ENCODE peak calls at places on chromosomes 7 and 10, in four cellular contexts. J is cardiac muscle cell; Z is CD8-positive, alpha-beta T cell; L is lung. G is an unnamed sample.

GRCh38 chr7:96179341-96179740 is 142.6 kb downstream of the SLC25A13 start:
- DNase-seq in J (no peak), Z (no peak), L (no peak), G (no peak)

GRCh38 chr10:88471909-88472308 is 111.2 kb downstream of the RNLS start:
- DNase-seq in J (no peak), Z (no peak), L (no peak), G (no peak)

GRCh38 chr10:15167411-15168295 is 840 bp downstream of the NMT2 start:
- DNase-seq in J (peak; percentile 83), Z (peak; percentile 48), L (peak; percentile 40), G (peak; percentile 32)

GRCh38 chr7:117800406-117800805 is 72.8 kb downstream of the CTTNBP2 start:
- DNase-seq in J (no peak), Z (no peak), L (no peak), G (no peak)

GRCh38 chr10:14601872-14602725 is 172.6 kb downstream of the FAM107B start:
- DNase-seq in J (no peak), Z (peak; percentile 80), L (peak; percentile 67), G (no peak)

GRCh38 chr7:38244516-38244915 is 28.9 kb downstream of the TARP start:
- DNase-seq in J (no peak), Z (no peak), L (no peak), G (no peak)

GRCh38 chr7:888081-889024 is 12.0 kb downstream of the GET4 start:
- DNase-seq in J (no peak), Z (no peak), L (no peak), G (no peak)

GRCh38 chr7:90595801-90596683 is at the start of gene CDK14:
- DNase-seq in J (peak; percentile 87), Z (peak; percentile 21), L (peak; percentile 77), G (peak; percentile 44)

GRCh38 chr7:115297651-115298050 is 375.8 kb downstream of the MDFIC start:
- DNase-seq in J (no peak), Z (no peak), L (peak; percentile 31), G (no peak)

GRCh38 chr7:2266911-2267310 is 24.9 kb downstream of the NUDT1 start:
- DNase-seq in J (no peak), Z (no peak), L (no peak), G (no peak)

GRCh38 chr7:23618241-23618640 is 21.1 kb downstream of the CCDC126 start:
- DNase-seq in J (no peak), Z (no peak), L (no peak), G (no peak)

GRCh38 chr7:104552102-104552501 is 223.7 kb downstream of the LHFPL3 start:
- DNase-seq in J (peak; percentile 85), Z (no peak), L (peak; percentile 38), G (no peak)

GRCh38 chr7:2301510-2301860 is 12.8 kb downstream of the SNX8 start:
- DNase-seq in J (no peak), Z (no peak), L (no peak), G (no peak)

GRCh38 chr7:135245826-135246825 is 12.5 kb downstream of the STRA8 start:
- DNase-seq in J (no peak), Z (no peak), L (no peak), G (no peak)

GRCh38 chr10:43177588-43177987 is 39.3 kb downstream of the CSGALNACT2 start:
- DNase-seq in J (no peak), Z (no peak), L (no peak), G (no peak)

GRCh38 chr7:116797611-116798010 is 64.8 kb upstream of the CAPZA2 start:
- DNase-seq in J (no peak), Z (no peak), L (no peak), G (no peak)

GRCh38 chr10:102468683-102469082 is 17.3 kb upstream of the C10orf95 start:
- DNase-seq in J (no peak), Z (no peak), L (no peak), G (no peak)

GRCh38 chr10:53023411-53023810 is 250.8 kb upstream of the MBL2 start:
- DNase-seq in J (no peak), Z (no peak), L (no peak), G (no peak)

GRCh38 chr10:44647877-44648542 is 263.1 kb upstream of the CXCL12 start:
- DNase-seq in J (no peak), Z (no peak), L (no peak), G (no peak)

GRCh38 chr7:40749877-40750276 is 615.1 kb downstream of the SUGCT start:
- DNase-seq in J (no peak), Z (no peak), L (no peak), G (no peak)

GRCh38 chr7:132690174-132690573 is 113.9 kb upstream of the PLXNA4 start:
- DNase-seq in J (no peak), Z (no peak), L (no peak), G (no peak)

GRCh38 chr10:14909101-14909500 is 30.4 kb downstream of the SUV39H2 start:
- DNase-seq in J (no peak), Z (no peak), L (no peak), G (no peak)

GRCh38 chr7:128812514-128813168 is 17.6 kb upstream of the FLNC start:
- DNase-seq in J (no peak), Z (no peak), L (no peak), G (no peak)

GRCh38 chr7:143467724-143468123 is 9.9 kb upstream of the TAS2R41 start:
- DNase-seq in J (no peak), Z (no peak), L (no peak), G (no peak)
- H3K27ac ChIP-seq in J (no peak overlapping the region), Z (no peak overlapping the region), L (no peak overlapping the region), G (no peak overlapping the region)

GRCh38 chr10:108000365-108000764 is 835.9 kb upstream of the SORCS1 start:
- DNase-seq in J (no peak), Z (no peak), L (no peak), G (no peak)
- H3K27ac ChIP-seq in J (no peak overlapping the region), Z (no peak overlapping the region), L (no peak overlapping the region), G (no peak overlapping the region)

DNA sequence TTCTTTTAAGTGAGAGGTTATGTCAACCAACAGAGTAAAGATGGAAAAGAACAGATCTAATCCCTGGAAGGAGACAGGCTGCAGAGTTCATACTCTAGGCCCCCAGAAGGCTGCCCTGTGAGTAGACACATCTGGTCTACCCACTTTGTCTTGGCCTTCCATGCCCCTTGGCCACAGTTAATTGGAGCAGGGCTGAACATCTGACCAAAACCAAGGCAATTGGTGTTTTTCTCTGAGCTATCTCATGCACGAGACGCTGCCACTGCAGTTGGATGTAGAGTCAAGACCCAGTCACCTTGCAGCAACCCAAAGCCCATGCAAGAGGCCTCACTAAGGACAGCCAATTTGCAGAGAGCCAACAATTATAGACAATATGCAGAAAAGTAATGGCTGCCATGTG is 9.0 kb downstream of the MYOF start:
- DNase-seq in J (no peak), Z (no peak), L (no peak), G (no peak)
- H3K27ac ChIP-seq in J (no peak overlapping the region), Z (no peak overlapping the region), L (peak overlapping the region; percentile 18), G (no peak overlapping the region)

GRCh38 chr7:30914611-30915601 is 3.3 kb downstream of the AQP1 start:
- DNase-seq in J (peak; percentile 81), Z (no peak), L (no peak), G (no peak)

GRCh38 chr7:30916255-30916654 is 4.6 kb downstream of the AQP1 start:
- DNase-seq in J (no peak), Z (no peak), L (no peak), G (no peak)

GRCh38 chr7:30917216-30917893 is 5.7 kb downstream of the AQP1 start:
- DNase-seq in J (no peak), Z (no peak), L (no peak), G (no peak)

GRCh38 chr7:30915751-30916150 is 4.1 kb downstream of the AQP1 start:
- DNase-seq in J (no peak), Z (no peak), L (no peak), G (no peak)

GRCh38 chr7:30916767-30917166 is 5.1 kb downstream of the AQP1 start:
- DNase-seq in J (no peak), Z (no peak), L (no peak), G (no peak)
- H3K27ac ChIP-seq in J (peak overlapping the region; percentile 73), Z (no peak overlapping the region), L (peak overlapping the region; percentile 44), G (no peak overlapping the region)

DNA sequence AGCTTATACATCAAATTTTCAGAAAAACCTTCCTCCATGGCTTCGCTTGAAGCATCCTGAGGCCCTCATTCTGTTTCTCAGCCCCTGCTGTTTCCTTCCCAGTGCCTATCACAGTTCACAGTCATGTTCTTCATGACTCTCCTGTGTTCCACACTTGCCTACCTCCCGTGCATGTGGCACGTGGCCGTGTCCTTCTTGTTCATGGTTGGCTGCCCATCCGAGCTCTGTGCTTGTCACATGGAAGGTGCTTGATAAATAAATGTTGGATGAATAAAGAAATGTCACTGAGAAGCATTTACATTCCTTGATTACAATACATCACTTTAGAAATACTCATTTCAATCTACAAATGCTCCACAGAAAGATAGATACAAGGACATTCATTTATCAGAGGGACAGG is 23.7 kb upstream of the EGFR start:
- DNase-seq in J (no peak), Z (no peak), L (no peak), G (no peak)
- H3K27ac ChIP-seq in J (no peak overlapping the region), Z (no peak overlapping the region), L (no peak overlapping the region), G (no peak overlapping the region)

GRCh38 chr7:47191876-47192291 is 390.0 kb downstream of the TNS3 start:
- DNase-seq in J (no peak), Z (no peak), L (peak; percentile 31), G (no peak)
- H3K27ac ChIP-seq in J (no peak overlapping the region), Z (no peak overlapping the region), L (no peak overlapping the region), G (no peak overlapping the region)

G was measured in caudate nucleus.